ENCODE peak calls at places on chromosomes 16 and 17, in four cellular contexts. D is H1, C is GM12878, A is HepG2. H is an unnamed sample.

GRCh38 chr17:72338847-72339790 is 218.3 kb downstream of the SOX9 start:
- DNase-seq in D (no peak), C (no peak), A (peak), H (no peak)

GRCh38 chr16:30996324-30996999 is 11.5 kb downstream of the HSD3B7 start:
- DNase-seq in D (no peak), C (no peak), A (peak), H (no peak)

GRCh38 chr16:86510465-86511261 is at the start of gene FOXF1:
- DNase-seq in D (no peak), C (no peak), A (no peak), H (no peak)

GRCh38 chr17:29292992-29293889 is 707 bp downstream of the NUFIP2 start:
- DNase-seq in D (no peak), C (no peak), A (peak), H (peak)

GRCh38 chr17:21280081-21280518 is 4.4 kb upstream of the MAP2K3 start:
- DNase-seq in D (no peak), C (peak), A (peak), H (peak)

GRCh38 chr16:50299508-50300105 is 33.3 kb downstream of the ADCY7 start:
- DNase-seq in D (no peak), C (no peak), A (no peak), H (no peak)

GRCh38 chr17:72614871-72615626 is 477.4 kb downstream of the SLC39A11 start:
- DNase-seq in D (no peak), C (no peak), A (peak), H (no peak)

GRCh38 chr17:43220511-43221125 is 7.8 kb downstream of the CCDC200 start:
- DNase-seq in D (no peak), C (no peak), A (no peak), H (no peak)

GRCh38 chr16:47033176-47033575 is 59.7 kb upstream of the DNAJA2 start:
- DNase-seq in D (no peak), C (no peak), A (no peak), H (no peak)

GRCh38 chr17:81285179-81285878 is 9.8 kb downstream of the SLC38A10 start:
- DNase-seq in D (no peak), C (no peak), A (no peak), H (peak)

GRCh38 chr16:35744084-35744483 is 2284.7 kb downstream of the TP53TG3F start:
- DNase-seq in D (no peak), C (no peak), A (no peak), H (no peak)

GRCh38 chr17:67594115-67594878 is 123.4 kb upstream of the NOL11 start:
- DNase-seq in D (no peak), C (peak), A (peak), H (no peak)
- TF ChIP-seq BRCA1 in D (no peak), C (no peak), A (no peak), H (no peak)

DNA sequence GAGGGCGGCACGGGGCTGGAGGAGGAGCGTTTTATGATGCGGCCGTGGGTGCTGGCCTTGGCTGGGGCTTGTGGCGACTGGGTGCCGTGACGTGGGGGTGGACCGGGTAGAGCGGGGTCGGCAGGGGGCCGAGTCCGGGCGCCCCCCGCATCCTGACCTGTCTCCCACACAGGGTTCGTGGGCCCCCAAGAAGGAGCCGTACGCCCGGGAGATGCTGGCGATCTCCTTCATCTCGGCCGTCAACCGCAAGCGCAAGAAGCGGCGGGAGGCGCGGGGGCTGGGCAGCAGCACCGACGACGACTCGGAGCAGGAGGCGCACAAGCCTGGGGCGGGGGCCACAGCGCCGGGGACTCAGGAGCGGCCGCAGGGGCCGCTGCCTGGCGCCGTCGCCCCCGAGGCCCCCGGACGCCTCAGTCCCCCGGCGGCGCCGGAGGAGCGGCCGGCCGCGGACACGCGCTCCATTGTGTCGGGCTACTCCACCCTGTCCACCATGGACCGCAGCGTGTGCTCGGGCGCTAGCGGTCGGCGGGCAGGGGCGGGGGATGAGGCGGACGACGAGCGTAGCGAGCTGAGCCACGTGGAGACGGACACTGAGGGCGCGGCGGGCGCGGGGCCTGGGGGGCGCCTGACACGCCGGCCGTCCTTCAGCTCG is 81.6 kb downstream of the ARHGAP23 start:
- DNase-seq in D (no peak), C (no peak), A (no peak), H (no peak)
- TF ChIP-seq BRCA1 in D (no peak), C (no peak), A (no peak), H (no peak)

GRCh38 chr17:77944390-77945222 is 13.9 kb upstream of the TNRC6C start:
- DNase-seq in D (no peak), C (no peak), A (no peak), H (no peak)

GRCh38 chr17:77951123-77951522 is 7.4 kb upstream of the TNRC6C start:
- DNase-seq in D (no peak), C (no peak), A (no peak), H (no peak)

GRCh38 chr17:77948690-77949114 is 9.8 kb upstream of the TNRC6C start:
- DNase-seq in D (no peak), C (no peak), A (peak), H (no peak)

GRCh38 chr17:77943971-77944370 is 14.5 kb upstream of the TNRC6C start:
- DNase-seq in D (no peak), C (no peak), A (no peak), H (no peak)

DNA sequence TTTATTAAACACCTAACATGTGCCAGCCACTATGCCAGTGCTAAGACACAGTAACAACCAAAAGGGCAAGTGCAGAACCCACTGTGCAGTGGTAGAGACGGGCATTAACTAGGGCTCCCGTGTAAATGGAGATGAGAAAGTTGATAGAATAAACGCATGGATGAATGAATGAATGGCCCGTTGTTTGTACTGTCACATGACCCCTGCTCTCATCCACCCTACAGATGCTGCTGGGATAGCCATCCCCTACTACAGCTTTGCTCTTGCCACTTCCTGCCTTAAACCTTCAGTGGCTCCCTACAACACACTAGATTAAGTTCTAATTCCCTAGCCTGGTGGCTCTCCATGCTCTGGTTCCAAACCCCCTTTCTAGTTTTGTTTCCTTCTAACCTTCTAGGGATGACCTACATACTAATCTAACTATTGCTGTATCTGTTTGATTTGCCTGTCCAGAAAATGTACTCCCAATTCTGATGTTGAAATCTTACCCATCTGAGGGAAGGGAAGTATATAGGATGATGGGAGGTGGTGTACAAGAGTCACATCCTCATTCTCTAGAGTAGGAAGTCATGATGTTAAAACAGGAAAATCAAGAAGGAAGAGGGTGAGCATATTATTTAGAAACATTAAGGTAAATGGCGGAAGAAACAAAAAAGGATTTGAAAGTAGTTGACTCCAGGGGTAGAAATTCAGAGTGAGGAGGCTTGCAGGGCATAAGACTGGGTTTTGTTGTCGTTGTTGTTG is 11.4 kb upstream of the TNRC6C start:
- DNase-seq in D (no peak), C (no peak), A (no peak), H (no peak)
- TF ChIP-seq BRCA1 in D (no peak), C (no peak), A (no peak), H (no peak)

DNA sequence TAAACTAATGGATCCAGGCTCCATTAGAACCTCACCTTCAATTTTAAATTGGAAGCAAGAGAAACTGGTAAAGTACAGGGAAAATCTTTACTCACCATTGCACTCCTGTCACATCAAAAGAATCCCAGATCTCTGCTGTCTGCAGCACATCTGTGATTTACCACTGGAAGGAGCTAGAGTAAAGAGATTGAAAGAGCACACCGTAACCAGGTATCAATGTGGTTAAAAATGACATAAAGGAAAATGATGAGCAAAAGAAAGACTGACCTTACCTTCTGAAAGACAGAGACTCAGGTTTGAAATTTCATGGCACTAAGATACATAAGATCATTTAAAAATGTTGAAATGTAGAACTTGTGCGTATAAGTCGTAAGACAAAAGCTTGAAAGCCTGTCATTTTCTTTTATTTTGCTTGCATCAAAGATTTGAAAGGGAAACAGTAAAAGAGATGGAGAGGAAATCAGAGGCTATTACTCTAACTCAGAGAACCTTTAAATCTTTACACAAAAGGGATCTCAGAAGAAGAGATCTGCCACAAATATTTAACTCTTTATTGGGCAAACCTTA is 678.2 kb upstream of the GOT2 start:
- DNase-seq in D (no peak), C (no peak), A (no peak), H (peak)
- TF ChIP-seq BRCA1 in D (no peak), C (no peak), A (no peak), H (no peak)

GRCh38 chr17:1171953-1172352 is 7.8 kb downstream of the ABR start:
- DNase-seq in D (no peak), C (no peak), A (no peak), H (no peak)

GRCh38 chr17:1174490-1174889 is 5.3 kb downstream of the ABR start:
- DNase-seq in D (no peak), C (no peak), A (no peak), H (no peak)

GRCh38 chr17:1170739-1171138 is 9.0 kb downstream of the ABR start:
- DNase-seq in D (no peak), C (no peak), A (no peak), H (no peak)

GRCh38 chr17:1177099-1177996 is 2.4 kb downstream of the ABR start:
- DNase-seq in D (no peak), C (no peak), A (no peak), H (no peak)

DNA sequence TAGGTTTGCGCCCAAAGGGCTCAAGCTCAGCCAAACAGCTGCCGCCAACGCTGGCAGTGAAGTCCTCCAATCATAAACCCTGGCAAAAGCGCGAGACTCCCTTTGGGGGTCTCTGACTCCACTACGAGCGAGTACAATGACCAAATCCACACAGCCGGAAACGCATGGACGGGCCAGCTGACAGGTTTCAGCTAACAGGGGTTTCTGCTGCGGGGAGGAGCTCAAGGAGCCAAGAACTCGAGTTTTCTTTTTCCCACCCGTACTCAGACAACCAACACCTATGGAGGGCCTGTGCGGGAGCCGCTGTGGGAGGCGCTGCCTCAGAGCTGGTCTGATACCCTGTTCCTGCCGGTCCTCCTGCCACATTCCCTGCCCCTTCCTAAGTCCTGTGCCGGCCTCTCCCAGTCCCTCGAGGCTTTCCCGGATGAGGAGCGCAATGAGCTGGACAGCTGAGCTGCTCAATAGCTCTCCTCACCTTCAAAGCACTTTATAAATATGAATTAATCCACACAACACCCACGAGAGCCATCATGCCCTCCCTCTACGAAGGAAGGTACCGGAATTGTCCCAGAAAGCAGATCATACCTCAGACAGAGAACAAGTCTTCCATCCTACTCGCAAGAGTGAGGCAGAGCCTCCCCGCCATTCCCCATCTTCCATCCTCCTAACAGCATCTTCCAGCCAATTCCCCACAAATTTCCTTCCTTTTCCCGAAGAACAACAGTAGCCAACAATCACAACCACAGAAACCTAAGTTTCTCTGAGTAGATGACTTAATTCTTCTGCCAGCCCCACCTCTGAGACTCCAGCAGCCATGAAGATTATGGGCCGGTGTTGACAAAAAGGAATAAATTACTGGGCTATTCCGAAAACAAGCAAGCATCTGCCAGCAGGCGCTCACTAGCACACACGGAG is 6.1 kb downstream of the ABR start:
- DNase-seq in D (no peak), C (no peak), A (no peak), H (no peak)
- TF ChIP-seq BRCA1 in D (no peak), C (no peak), A (no peak), H (no peak)

GRCh38 chr16:67149276-67150057 is 1.3 kb downstream of the B3GNT9 start:
- DNase-seq in D (no peak), C (no peak), A (no peak), H (no peak)

GRCh38 chr16:67148656-67149275 is 2.0 kb downstream of the B3GNT9 start:
- DNase-seq in D (no peak), C (no peak), A (no peak), H (no peak)

GRCh38 chr16:67151431-67152097 is 766 bp upstream of the B3GNT9 start:
- DNase-seq in D (no peak), C (no peak), A (no peak), H (no peak)

GRCh38 chr16:67150833-67151396 is at the start of gene B3GNT9:
- DNase-seq in D (no peak), C (no peak), A (peak), H (peak)

DNA sequence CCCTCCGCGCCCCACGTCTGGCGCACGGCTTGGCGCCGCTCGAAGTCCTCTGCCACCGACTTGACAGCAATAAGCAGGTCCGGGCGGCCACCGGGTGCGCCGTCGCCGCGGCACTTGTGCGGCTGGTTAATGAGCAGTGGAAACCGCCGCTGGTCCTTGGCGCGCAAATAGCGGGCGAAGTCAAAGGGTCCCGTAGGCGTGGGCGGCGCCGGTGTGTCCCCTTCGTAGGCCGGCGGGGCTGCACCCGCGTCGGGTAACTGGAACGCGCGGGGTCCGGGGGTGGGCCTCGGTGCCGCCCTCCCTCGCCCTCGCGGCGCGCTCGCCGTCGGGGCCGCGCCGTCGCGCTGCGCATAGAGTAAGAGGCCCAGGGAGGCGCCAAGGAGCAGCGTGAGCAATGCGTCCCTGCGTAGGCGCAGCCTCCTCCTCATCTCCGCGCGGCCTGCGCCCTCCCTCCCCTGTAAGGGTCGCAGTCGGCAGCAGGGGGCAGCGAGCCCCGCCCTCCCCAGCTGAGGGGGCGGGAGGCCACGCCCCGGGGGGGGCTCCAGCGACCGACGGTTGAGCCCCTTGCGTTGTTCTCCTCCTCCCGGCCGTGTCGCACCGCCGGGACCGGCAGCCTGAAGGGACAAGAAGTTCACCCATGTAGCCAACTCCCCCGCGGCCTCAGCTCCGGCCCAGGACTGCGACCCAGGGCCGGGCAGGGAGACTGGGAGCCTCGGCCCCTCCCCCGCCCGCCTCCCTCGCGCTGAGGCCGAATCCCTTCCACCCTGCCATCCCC is 553 bp downstream of the B3GNT9 start:
- DNase-seq in D (no peak), C (no peak), A (no peak), H (no peak)
- TF ChIP-seq BRCA1 in D (no peak), C (no peak), A (no peak), H (no peak)

H was measured in K562.